ENCODE peak calls at places on chromosomes 5 and 9, in six cellular contexts. E, X, G, R, O and S are unnamed samples.

GRCh38 chr9:123425836-123426365 is 69.9 kb downstream of the CRB2 start:
- ATAC-seq in E (no peak), X (no peak), G (no peak), R (no peak), O (no peak), S (no peak)

GRCh38 chr5:143199843-143200242 is 203.6 kb downstream of the NR3C1 start:
- ATAC-seq in E (no peak), X (no peak), G (no peak), R (no peak), O (no peak), S (no peak)

GRCh38 chr5:82307431-82307830 is 29.3 kb upstream of the RPS23 start:
- ATAC-seq in E (no peak), X (no peak), G (peak), R (no peak), O (no peak), S (no peak)

GRCh38 chr5:42591026-42591425 is 165.6 kb upstream of the CCDC152 start:
- ATAC-seq in E (no peak), X (peak), G (peak), R (no peak), O (peak), S (no peak)

GRCh38 chr5:140246378-140247122 is 56.4 kb downstream of the PFDN1 start:
- ATAC-seq in E (no peak), X (peak), G (peak), R (no peak), O (peak), S (peak)

GRCh38 chr9:69307446-69308216 is 17.4 kb upstream of the ENTREP1 start:
- ATAC-seq in E (no peak), X (no peak), G (peak), R (no peak), O (peak), S (peak)

GRCh38 chr5:92513067-92513466 is 1068.0 kb downstream of the NR2F1-AS1 start:
- ATAC-seq in E (no peak), X (no peak), G (no peak), R (no peak), O (no peak), S (no peak)

GRCh38 chr5:141349917-141350619 is at the start of gene PCDHGB1:
- ATAC-seq in E (no peak), X (peak), G (peak), R (no peak), O (peak), S (peak)

GRCh38 chr5:135396459-135397055 is 2.5 kb downstream of the MACROH2A1 start:
- ATAC-seq in E (no peak), X (no peak), G (no peak), R (no peak), O (no peak), S (no peak)

GRCh38 chr5:77155179-77155839 is 55.2 kb upstream of the PDE8B start:
- ATAC-seq in E (peak), X (no peak), G (no peak), R (no peak), O (no peak), S (no peak)

GRCh38 chr5:8829322-8830029 is 716.4 kb downstream of the SEMA5A start:
- ATAC-seq in E (no peak), X (no peak), G (peak), R (no peak), O (peak), S (peak)

GRCh38 chr5:121285861-121286527 is 565.7 kb upstream of the FTMT start:
- ATAC-seq in E (no peak), X (no peak), G (no peak), R (no peak), O (no peak), S (no peak)

GRCh38 chr5:80057121-80057520 is 22.0 kb downstream of the THBS4 start:
- ATAC-seq in E (no peak), X (no peak), G (no peak), R (no peak), O (no peak), S (no peak)

GRCh38 chr9:122325124-122325523 is 45.7 kb upstream of the PTGS1 start:
- ATAC-seq in E (no peak), X (peak), G (no peak), R (no peak), O (no peak), S (no peak)

GRCh38 chr5:42718591-42718990 is 38.0 kb upstream of the CCDC152 start:
- ATAC-seq in E (peak), X (no peak), G (no peak), R (no peak), O (no peak), S (no peak)

GRCh38 chr5:141605523-141606277 is 13.1 kb downstream of the DIAPH1 start:
- ATAC-seq in E (peak), X (no peak), G (peak), R (peak), O (peak), S (peak)

GRCh38 chr5:6525910-6526309 is 77.3 kb downstream of the UBE2QL1 start:
- ATAC-seq in E (no peak), X (peak), G (peak), R (no peak), O (no peak), S (peak)

GRCh38 chr9:23812673-23813072 is 13.4 kb downstream of the ELAVL2 start:
- ATAC-seq in E (no peak), X (no peak), G (no peak), R (no peak), O (no peak), S (no peak)

GRCh38 chr9:133945314-133945975 is 46.7 kb downstream of the VAV2 start:
- ATAC-seq in E (peak), X (no peak), G (no peak), R (peak), O (no peak), S (no peak)

GRCh38 chr5:103218164-103218563 is 40.4 kb upstream of the MACIR start:
- ATAC-seq in E (no peak), X (no peak), G (no peak), R (no peak), O (no peak), S (no peak)

GRCh38 chr9:68975644-68976043 is 38.3 kb downstream of the PRKACG start:
- ATAC-seq in E (no peak), X (no peak), G (peak), R (no peak), O (peak), S (no peak)

GRCh38 chr5:173094012-173094661 is 38.0 kb downstream of the CREBRF start:
- ATAC-seq in E (no peak), X (no peak), G (no peak), R (no peak), O (peak), S (peak)

GRCh38 chr9:98104445-98104881 is 14.6 kb downstream of the TRIM14 start:
- ATAC-seq in E (no peak), X (no peak), G (no peak), R (no peak), O (peak), S (no peak)

GRCh38 chr9:33306037-33306436 is 15.7 kb downstream of the NFX1 start:
- ATAC-seq in E (no peak), X (peak), G (no peak), R (no peak), O (no peak), S (no peak)

GRCh38 chr5:1063661-1064382 is 48.0 kb downstream of the SLC12A7 start:
- ATAC-seq in E (no peak), X (no peak), G (no peak), R (no peak), O (no peak), S (no peak)

GRCh38 chr5:145587308-145588071 is 247.7 kb downstream of the PRELID2 start:
- ATAC-seq in E (no peak), X (no peak), G (no peak), R (no peak), O (no peak), S (peak)

GRCh38 chr5:10439692-10440091 is 2.0 kb upstream of the ROPN1L start:
- ATAC-seq in E (no peak), X (no peak), G (no peak), R (no peak), O (no peak), S (no peak)